ENCODE peak calls at places on chromosome 16, in nine cellular contexts. F, G, C, J, I, K, E, T and Y are unnamed samples.

GRCh38 chr16:17724242-17724898 is 253.6 kb upstream of the XYLT1 start:
- DNase-seq in E (no peak), I (no peak), K (no peak), G (peak), F (no peak), T (no peak), C (no peak), J (no peak), Y (no peak)

GRCh38 chr16:71263581-71263980 is 25.6 kb downstream of the CMTR2 start:
- DNase-seq in K (no peak), G (no peak), T (no peak), C (no peak), E (no peak), J (no peak), I (no peak), F (no peak), Y (no peak)

GRCh38 chr16:30658731-30659506 is 688 bp downstream of the FBRS start:
- DNase-seq in G (peak), K (no peak), F (peak), E (peak), C (peak), I (no peak), J (no peak), T (peak), Y (peak)

GRCh38 chr16:78105517-78105916 is 6.1 kb downstream of the WWOX start:
- DNase-seq in T (no peak), I (no peak), F (no peak), J (no peak), K (no peak), C (no peak), E (no peak), G (no peak), Y (no peak)

GRCh38 chr16:71283612-71284011 is 5.6 kb downstream of the CMTR2 start:
- DNase-seq in E (no peak), T (no peak), K (no peak), J (no peak), I (no peak), C (no peak), G (no peak), F (no peak), Y (peak)

GRCh38 chr16:27465483-27465879 is 63.5 kb downstream of the IL21R start:
- DNase-seq in C (no peak), K (no peak), T (no peak), J (no peak), E (no peak), I (no peak), F (no peak), G (no peak), Y (no peak)

GRCh38 chr16:21684199-21684598 is 20.4 kb downstream of the OTOA start:
- DNase-seq in F (peak), I (no peak), J (peak), G (no peak), E (no peak), C (peak), T (no peak), K (no peak), Y (peak)

GRCh38 chr16:27254262-27254811 is 14.2 kb downstream of the NSMCE1 start:
- DNase-seq in T (no peak), E (no peak), F (peak), I (no peak), K (no peak), G (no peak), J (peak), C (no peak), Y (no peak)

GRCh38 chr16:49330562-49331201 is 42.9 kb upstream of the C16orf78 start:
- DNase-seq in J (no peak), I (no peak), F (no peak), C (no peak), T (no peak), K (no peak), E (no peak), G (no peak), Y (no peak)

GRCh38 chr16:11309895-11310633 is 28.9 kb upstream of the PRM1 start:
- DNase-seq in T (no peak), I (peak), F (peak), C (no peak), J (no peak), K (no peak), E (no peak), G (no peak), Y (no peak)

GRCh38 chr16:24045641-24046040 is 209.9 kb downstream of the PRKCB start:
- DNase-seq in F (no peak), E (peak), J (no peak), C (no peak), G (no peak), K (no peak), T (no peak), I (no peak), Y (peak)

GRCh38 chr16:519425-519824 is 8.1 kb upstream of the CAPN15 start:
- DNase-seq in C (no peak), K (no peak), I (no peak), E (no peak), T (peak), F (no peak), J (no peak), G (no peak), Y (no peak)

GRCh38 chr16:88864521-88864920 is 1.9 kb downstream of the PABPN1L start:
- DNase-seq in C (no peak), T (peak), E (no peak), G (no peak), K (no peak), I (no peak), J (no peak), F (no peak), Y (no peak)

GRCh38 chr16:81560979-81561657 is 116.5 kb downstream of the CMIP start:
- DNase-seq in G (no peak), J (no peak), F (no peak), C (no peak), T (no peak), I (no peak), K (no peak), E (no peak), Y (no peak)

GRCh38 chr16:30183236-30183960 is at the start of gene CORO1A:
- DNase-seq in F (peak), T (peak), G (peak), I (peak), C (peak), K (peak), E (peak), J (peak), Y (peak)

GRCh38 chr16:78005881-78006280 is 16.5 kb upstream of the CLEC3A start:
- DNase-seq in J (no peak), F (peak), T (no peak), I (no peak), K (no peak), G (no peak), C (no peak), E (no peak), Y (peak)

GRCh38 chr16:74291577-74292208 is 4.9 kb upstream of the PSMD7 start:
- DNase-seq in K (no peak), G (peak), F (no peak), J (no peak), T (no peak), C (no peak), I (no peak), E (no peak), Y (no peak)